ENCODE peak calls at places on chromosomes 5 and 9, in ten cellular contexts. H, Y, N, P, O, J, E, F, Z and S are unnamed samples.

GRCh38 chr5:84378420-84378819 is 6.3 kb downstream of the EDIL3 start:
- DNase-seq in F (no peak), E (no peak), J (peak), O (no peak), P (no peak), N (no peak), Z (no peak), H (no peak), Y (no peak), S (no peak)

GRCh38 chr9:36738318-36738975 is 165.8 kb downstream of the MELK start:
- DNase-seq in O (no peak), E (no peak), F (no peak), N (no peak), Y (no peak), J (peak), P (no peak), H (no peak), Z (no peak), S (no peak)

GRCh38 chr5:76765249-76765648 is 49.3 kb downstream of the F2R start:
- DNase-seq in F (no peak), E (no peak), P (no peak), J (peak), H (no peak), Z (no peak), Y (no peak), N (no peak), O (no peak), S (no peak)

GRCh38 chr9:124306098-124306735 is 48.5 kb downstream of the NEK6 start:
- DNase-seq in O (no peak), N (no peak), H (no peak), E (no peak), Y (no peak), P (no peak), F (no peak), J (peak), Z (no peak), S (no peak)

GRCh38 chr9:113650207-113651131 is 186.9 kb downstream of the RGS3 start:
- DNase-seq in P (no peak), O (no peak), N (no peak), F (no peak), Z (no peak), Y (no peak), E (peak), H (no peak), J (peak), S (no peak)

GRCh38 chr9:136531904-136532798 is 13.7 kb downstream of the NOTCH1 start:
- DNase-seq in P (no peak), Z (no peak), H (no peak), F (no peak), N (no peak), E (no peak), Y (no peak), J (no peak), O (no peak), S (no peak)

GRCh38 chr5:149643781-149644180 is 62.5 kb downstream of the ARHGEF37 start:
- DNase-seq in N (no peak), J (no peak), E (no peak), O (no peak), Z (no peak), H (no peak), Y (no peak), F (no peak), P (no peak), S (no peak)

GRCh38 chr9:87445646-87446045 is 52.0 kb upstream of the DAPK1 start:
- DNase-seq in Z (peak), H (no peak), J (peak), Y (peak), N (no peak), P (no peak), O (peak), F (peak), E (peak), S (no peak)

GRCh38 chr9:123530244-123530643 is 174.2 kb downstream of the CRB2 start:
- DNase-seq in N (no peak), Z (no peak), Y (no peak), H (no peak), P (no peak), J (no peak), F (no peak), E (no peak), O (no peak), S (no peak)

GRCh38 chr5:159017787-159018186 is 81.9 kb downstream of the EBF1 start:
- DNase-seq in O (no peak), N (no peak), E (peak), Z (no peak), H (no peak), F (no peak), P (no peak), Y (no peak), J (peak), S (peak)

GRCh38 chr5:150516011-150516410 is 8.1 kb downstream of the NDST1 start:
- DNase-seq in N (no peak), J (peak), O (no peak), H (no peak), F (no peak), P (no peak), Z (no peak), E (no peak), Y (no peak), S (no peak)

GRCh38 chr5:150363185-150363584 is 5.7 kb downstream of the TCOF1 start:
- DNase-seq in Y (no peak), O (no peak), H (no peak), Z (no peak), N (no peak), E (no peak), F (no peak), P (no peak), J (no peak), S (no peak)

GRCh38 chr5:135398855-135399837 is at the start of gene MACROH2A1:
- DNase-seq in Y (peak), J (peak), H (peak), P (peak), O (peak), Z (peak), F (peak), N (peak), E (peak), S (peak)

GRCh38 chr5:122295138-122295537 is 16.9 kb upstream of the SNCAIP start:
- DNase-seq in N (no peak), H (no peak), Y (peak), J (no peak), F (peak), Z (no peak), P (no peak), O (peak), E (peak), S (no peak)

GRCh38 chr5:172904643-172905345 is 54.4 kb upstream of the RPL26L1 start:
- DNase-seq in N (no peak), Y (no peak), E (no peak), J (peak), P (peak), O (no peak), H (peak), Z (no peak), F (no peak), S (no peak)

GRCh38 chr5:141100243-141100805 is at the start of gene PCDHB3:
- DNase-seq in O (no peak), P (no peak), E (peak), J (peak), Y (peak), N (no peak), F (peak), Z (no peak), H (no peak), S (no peak)

GRCh38 chr9:122402403-122403268 is 31.8 kb downstream of the PTGS1 start:
- DNase-seq in O (no peak), P (no peak), F (no peak), Y (no peak), E (no peak), Z (no peak), H (no peak), J (peak), N (no peak), S (no peak)

GRCh38 chr9:122228191-122228905 is 409 bp downstream of the LHX6 start:
- DNase-seq in O (peak), F (no peak), J (no peak), E (peak), H (peak), Z (no peak), Y (no peak), N (no peak), P (peak), S (peak)

GRCh38 chr5:133635051-133635450 is 22.7 kb upstream of the FSTL4 start:
- DNase-seq in Z (no peak), O (no peak), H (no peak), J (peak), E (no peak), P (no peak), N (no peak), F (no peak), Y (no peak), S (no peak)

GRCh38 chr5:96433066-96433447 is at the start of gene PCSK1:
- DNase-seq in O (peak), H (no peak), P (no peak), E (peak), Y (no peak), N (no peak), Z (peak), F (no peak), J (no peak), S (no peak)

GRCh38 chr5:141637693-141638419 is 1.1 kb downstream of the RELL2 start:
- DNase-seq in Y (peak), F (peak), Z (peak), O (peak), P (peak), N (peak), E (peak), H (peak), J (peak), S (no peak)

GRCh38 chr9:134163374-134164196 is 779 bp downstream of the RNU6ATAC start:
- DNase-seq in Y (peak), P (peak), J (peak), H (peak), N (no peak), F (no peak), E (peak), Z (peak), O (peak), S (no peak)

GRCh38 chr9:123406691-123407536 is 50.9 kb downstream of the CRB2 start:
- DNase-seq in N (no peak), P (no peak), F (no peak), O (peak), H (no peak), Z (no peak), Y (no peak), J (peak), E (no peak), S (no peak)

GRCh38 chr9:15349892-15350761 is 43.1 kb upstream of the TTC39B start:
- DNase-seq in N (no peak), P (no peak), F (no peak), Y (no peak), Z (no peak), J (peak), E (no peak), H (no peak), O (no peak), S (no peak)

GRCh38 chr5:112417931-112418358 is 1.1 kb downstream of the EPB41L4A start:
- DNase-seq in J (no peak), H (peak), N (no peak), E (no peak), P (no peak), Z (no peak), F (no peak), O (peak), Y (peak), S (no peak)

GRCh38 chr5:893711-894110 is 1.0 kb downstream of the TRIP13 start:
- DNase-seq in H (no peak), F (peak), E (no peak), J (no peak), P (no peak), O (no peak), Z (no peak), Y (no peak), N (no peak), S (no peak)

GRCh38 chr5:173790177-173790719 is 97.9 kb upstream of the CPEB4 start:
- DNase-seq in Z (no peak), N (no peak), O (no peak), Y (no peak), P (no peak), E (no peak), F (peak), J (no peak), H (no peak), S (no peak)

GRCh38 chr5:132228241-132229035 is 785 bp upstream of the P4HA2 start:
- DNase-seq in O (no peak), E (no peak), J (no peak), H (peak), N (no peak), F (no peak), Z (no peak), Y (no peak), P (no peak), S (no peak)

GRCh38 chr5:80655231-80655784 is 525 bp upstream of the DHFR start:
- DNase-seq in Z (no peak), H (no peak), J (peak), N (no peak), O (no peak), E (no peak), F (peak), P (no peak), Y (peak), S (no peak)

GRCh38 chr5:141359790-141360426 is at the start of gene PCDHGB2:
- DNase-seq in Y (peak), Z (no peak), F (peak), N (no peak), H (no peak), P (no peak), O (peak), E (peak), J (peak), S (no peak)

GRCh38 chr9:125200216-125201047 is at the start of gene RABEPK:
- DNase-seq in O (peak), F (peak), Z (peak), Y (peak), J (peak), H (peak), N (peak), E (peak), P (peak), S (peak)

GRCh38 chr9:93378276-93378675 is 73.2 kb upstream of the FAM120A start:
- DNase-seq in O (no peak), P (no peak), Z (no peak), J (no peak), F (no peak), Y (no peak), H (no peak), E (no peak), N (no peak), S (no peak)

GRCh38 chr9:93380410-93381060 is 71.0 kb upstream of the FAM120A start:
- DNase-seq in Z (no peak), F (peak), Y (no peak), O (no peak), P (no peak), E (no peak), N (no peak), H (no peak), J (no peak), S (no peak)

DNA sequence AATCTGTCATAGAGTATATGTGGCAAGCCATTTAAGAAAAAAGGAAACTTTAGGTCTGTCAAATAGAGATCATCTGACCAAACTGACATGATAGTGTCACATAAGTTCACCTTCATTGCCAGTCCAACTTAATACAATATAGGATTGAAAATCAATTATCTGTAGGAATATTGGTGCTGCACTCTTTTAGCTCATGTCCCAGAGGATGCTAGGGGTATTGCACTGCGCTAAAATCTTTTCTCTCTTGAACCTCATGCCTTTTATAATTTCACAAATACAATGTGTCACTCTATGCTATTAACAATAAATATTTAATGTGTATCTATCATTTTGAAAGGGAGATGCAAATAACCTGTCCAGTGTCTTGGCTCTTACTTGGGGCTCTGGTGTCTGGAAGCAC is 72.4 kb upstream of the FAM120A start:
- DNase-seq in Z (no peak), J (no peak), P (no peak), H (no peak), O (no peak), F (no peak), E (no peak), N (no peak), Y (no peak), S (no peak)
- TF ChIP-seq CTCF in Z (peak), J (no peak), P (peak), H (peak), O (peak), F (peak), E (peak), N (no peak), Y (no peak), S (peak)

DNA sequence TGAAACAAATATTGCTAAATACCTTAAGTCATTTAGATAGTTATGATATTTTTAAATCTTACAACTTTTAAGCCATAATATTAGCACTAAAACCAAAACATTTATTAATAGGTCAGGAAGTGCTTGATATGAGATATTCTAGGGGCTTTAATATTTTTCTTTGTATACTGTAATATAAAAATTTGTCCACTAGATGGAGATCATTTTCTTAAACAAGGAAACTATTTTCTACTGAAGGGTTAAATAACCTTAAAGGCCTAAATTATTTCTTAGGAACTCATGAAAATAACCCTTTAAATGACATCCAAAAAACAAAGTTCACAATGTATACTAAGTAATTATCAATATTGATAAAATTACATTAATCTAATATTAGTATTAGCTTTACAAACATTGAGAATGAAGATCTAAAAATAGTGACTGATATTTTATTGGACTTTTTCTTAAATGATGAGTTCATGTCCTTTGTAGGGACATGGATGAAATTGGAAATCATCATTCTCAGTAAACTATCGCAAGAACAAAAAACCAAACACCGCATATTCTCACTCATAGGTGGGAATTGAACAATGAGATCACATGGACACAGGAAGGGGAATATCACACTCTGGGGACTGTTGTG is 635.7 kb downstream of the RAB3C start:
- DNase-seq in F (peak), P (no peak), E (no peak), Z (no peak), H (no peak), N (no peak), Y (no peak), O (no peak), J (peak), S (no peak)
- TF ChIP-seq CTCF in F (peak), P (peak), E (no peak), Z (peak), H (peak), N (no peak), Y (no peak), O (peak), J (peak), S (peak)

DNA sequence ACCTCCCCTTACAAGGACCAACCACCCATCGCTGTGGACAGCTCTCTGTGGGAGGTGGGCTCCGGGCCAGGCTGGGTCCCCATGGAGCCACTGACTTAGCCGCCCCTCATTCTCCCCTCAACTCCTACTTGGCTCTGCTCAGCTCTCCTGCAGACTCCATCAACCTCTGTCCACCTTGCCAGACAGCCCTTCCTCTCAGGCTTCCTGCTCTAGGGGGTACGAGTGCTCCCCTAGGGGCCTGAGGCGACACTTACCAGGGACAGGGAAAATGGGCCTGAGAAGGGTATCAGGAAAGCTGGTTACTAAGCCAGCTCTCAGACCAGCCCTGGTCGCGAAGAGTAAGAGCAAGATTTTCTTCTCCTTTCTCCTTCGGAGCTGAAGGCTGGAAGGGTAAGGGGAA is 43.9 kb downstream of the SHB start:
- DNase-seq in Y (no peak), P (no peak), J (no peak), O (no peak), N (no peak), Z (no peak), F (no peak), H (no peak), E (no peak), S (no peak)
- TF ChIP-seq CTCF in Y (peak), P (no peak), J (peak), O (peak), N (no peak), Z (no peak), F (no peak), H (no peak), E (no peak), S (peak)

DNA sequence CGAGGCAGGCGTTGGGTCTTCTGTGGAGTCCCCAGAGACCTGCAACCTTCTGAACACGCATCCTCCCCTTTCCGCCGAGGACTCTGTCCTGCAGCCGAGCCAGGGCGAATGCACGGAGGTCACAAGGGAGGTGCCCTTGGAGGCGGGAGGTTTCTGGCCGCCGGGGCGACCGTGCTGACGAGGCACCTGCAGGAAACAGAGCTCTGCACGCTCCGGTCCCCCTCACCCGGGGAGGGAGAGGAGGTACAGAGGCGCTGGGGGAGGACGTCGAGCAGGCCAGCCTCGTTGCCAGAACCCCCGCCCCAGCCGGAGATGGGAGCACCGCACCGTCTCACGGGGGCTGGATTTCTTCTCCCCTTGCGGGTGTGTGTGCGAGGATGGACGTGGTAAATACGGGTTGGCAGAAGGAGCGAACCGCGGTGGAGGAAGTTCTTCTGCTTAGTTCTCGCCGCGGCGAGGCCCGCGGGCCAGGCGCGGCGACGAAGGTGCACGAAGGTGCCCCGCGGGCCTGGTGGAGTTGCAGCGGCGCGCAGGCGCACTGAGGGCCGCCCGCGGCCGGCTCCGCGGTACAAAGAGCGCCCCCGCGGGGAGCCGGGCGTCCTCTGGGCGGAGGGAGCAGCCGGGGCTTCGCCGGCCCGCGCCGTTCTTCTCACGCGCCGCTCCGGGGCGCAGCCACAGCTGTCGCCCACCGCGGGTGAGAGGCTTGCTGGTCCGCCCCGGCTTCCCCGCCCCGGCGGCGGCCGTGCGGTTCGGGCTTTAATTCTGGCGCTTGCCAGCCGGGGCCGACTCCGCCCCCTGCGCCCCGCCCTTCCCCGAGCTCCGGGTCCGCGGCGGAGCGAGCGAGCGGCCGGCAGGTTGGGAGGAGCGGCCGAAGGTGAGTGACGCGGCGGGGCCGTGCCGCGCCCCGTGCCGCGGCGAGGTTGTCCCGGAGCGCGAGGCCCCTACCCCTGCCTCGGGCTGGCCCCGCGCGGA is 289.5 kb downstream of the DOCK8 start:
- DNase-seq in Z (peak), P (peak), Y (peak), H (peak), F (peak), J (peak), N (no peak), E (peak), O (peak), S (peak)
- TF ChIP-seq CTCF in Z (peak), P (peak), Y (peak), H (no peak), F (peak), J (peak), N (peak), E (no peak), O (peak), S (peak)

DNA sequence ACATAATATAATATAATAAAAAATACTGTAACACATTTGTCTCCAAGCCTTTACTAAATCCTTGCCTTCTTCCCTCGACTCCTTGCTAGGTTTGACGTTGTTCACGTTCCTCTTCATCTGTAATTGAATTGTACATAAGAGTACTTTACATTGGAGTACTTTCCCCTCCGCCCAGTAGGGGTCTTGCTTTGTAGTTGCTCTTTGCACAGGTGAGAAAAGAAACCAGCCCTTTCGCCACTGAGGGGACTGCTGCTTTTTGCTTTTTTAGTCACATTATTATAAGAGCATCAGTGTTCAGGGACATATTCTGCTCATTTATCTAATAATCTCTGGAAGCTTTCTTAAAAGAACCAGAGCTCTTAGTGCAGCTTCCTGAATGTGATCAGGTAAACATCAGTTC is 115.0 kb downstream of the CETN3 start:
- DNase-seq in F (peak), E (peak), N (no peak), O (no peak), Y (no peak), J (no peak), H (no peak), P (no peak), Z (no peak), S (no peak)
- TF ChIP-seq CTCF in F (peak), E (no peak), N (no peak), O (no peak), Y (no peak), J (no peak), H (no peak), P (peak), Z (peak), S (no peak)